ENCODE peak calls at places on chromosomes 5 and 9, in five cellular contexts. W, H, R, S and L are unnamed samples.

GRCh38 chr5:127813633-127814171 is 110.5 kb downstream of the CCDC192 start:
- DNase-seq in R (no peak), H (no peak), S (no peak), W (no peak), L (no peak)

GRCh38 chr5:31623249-31623648 is 15.7 kb upstream of the PDZD2 start:
- DNase-seq in W (no peak), H (no peak), S (no peak), R (no peak), L (no peak)

GRCh38 chr5:181053760-181054122 is 13.7 kb downstream of the BTNL9 start:
- DNase-seq in H (no peak), W (no peak), R (no peak), S (no peak), L (no peak)

GRCh38 chr9:20592673-20593072 is 29.6 kb downstream of the MLLT3 start:
- DNase-seq in H (no peak), S (no peak), R (no peak), W (no peak), L (no peak)

GRCh38 chr5:34929150-34929719 is at the start of gene DNAJC21:
- DNase-seq in S (peak; percentile 92), R (peak; percentile 97), W (peak; percentile 94), H (peak; percentile 88), L (peak; percentile 98)

GRCh38 chr5:141533897-141534296 is 45.0 kb downstream of the PCDHGC5 start:
- DNase-seq in R (no peak), S (no peak), W (no peak), H (no peak), L (no peak)

GRCh38 chr5:110048508-110048907 is 358.8 kb downstream of the MAN2A1 start:
- DNase-seq in R (no peak), W (no peak), S (no peak), H (no peak), L (no peak)

GRCh38 chr9:79193506-79194223 is 378.1 kb upstream of the TLE4 start:
- DNase-seq in S (no peak), H (no peak), W (no peak), R (no peak), L (no peak)

GRCh38 chr9:88604836-88605499 is 70.0 kb downstream of the NXNL2 start:
- DNase-seq in W (no peak), R (no peak), S (no peak), H (no peak), L (no peak)

GRCh38 chr9:130598188-130598587 is 18.8 kb downstream of the FUBP3 start:
- DNase-seq in H (no peak), R (no peak), S (peak; percentile 60), W (no peak), L (no peak)

GRCh38 chr9:130847306-130848217 is 12.5 kb downstream of the ABL1 start:
- DNase-seq in H (no peak), R (no peak), S (peak; percentile 43), W (no peak), L (peak; percentile 45)

GRCh38 chr5:13957032-13957645 is 12.7 kb upstream of the DNAH5 start:
- DNase-seq in R (peak; percentile 40), S (peak; percentile 54), H (no peak), W (no peak), L (peak; percentile 49)

GRCh38 chr5:131379071-131379538 is 115.3 kb downstream of the CDC42SE2 start:
- DNase-seq in S (peak; percentile 26), R (no peak), W (no peak), H (no peak), L (no peak)

GRCh38 chr5:150506571-150507282 is 1.2 kb upstream of the NDST1 start:
- DNase-seq in H (no peak), S (no peak), R (no peak), W (no peak), L (no peak)

GRCh38 chr5:35373196-35373696 is 143.0 kb upstream of the PRLR start:
- DNase-seq in R (no peak), H (no peak), S (no peak), W (no peak), L (no peak)

GRCh38 chr5:124301850-124302249 is 444.6 kb downstream of the ZNF608 start:
- DNase-seq in W (no peak), R (no peak), H (no peak), S (no peak), L (no peak)

GRCh38 chr9:36893911-36894310 is 140.2 kb downstream of the PAX5 start:
- DNase-seq in R (no peak), W (no peak), S (no peak), H (no peak), L (no peak)

GRCh38 chr5:80782626-80783025 is 127.8 kb upstream of the DHFR start:
- DNase-seq in W (no peak), S (no peak), R (no peak), H (no peak), L (no peak)

GRCh38 chr5:35183243-35183955 is 46.9 kb downstream of the PRLR start:
- DNase-seq in H (peak; percentile 27), W (peak; percentile 19), S (peak; percentile 65), R (peak; percentile 21), L (peak; percentile 31)

GRCh38 chr5:51378778-51379652 is 4.2 kb upstream of the ISL1 start:
- DNase-seq in H (no peak), S (no peak), W (no peak), R (no peak), L (peak; percentile 23)

GRCh38 chr5:1472964-1473628 is 27.9 kb upstream of the SLC6A3 start:
- DNase-seq in S (no peak), R (no peak), H (no peak), W (no peak), L (no peak)

GRCh38 chr5:124628251-124628650 is 118.2 kb downstream of the ZNF608 start:
- DNase-seq in W (no peak), S (no peak), R (no peak), H (no peak), L (no peak)

DNA sequence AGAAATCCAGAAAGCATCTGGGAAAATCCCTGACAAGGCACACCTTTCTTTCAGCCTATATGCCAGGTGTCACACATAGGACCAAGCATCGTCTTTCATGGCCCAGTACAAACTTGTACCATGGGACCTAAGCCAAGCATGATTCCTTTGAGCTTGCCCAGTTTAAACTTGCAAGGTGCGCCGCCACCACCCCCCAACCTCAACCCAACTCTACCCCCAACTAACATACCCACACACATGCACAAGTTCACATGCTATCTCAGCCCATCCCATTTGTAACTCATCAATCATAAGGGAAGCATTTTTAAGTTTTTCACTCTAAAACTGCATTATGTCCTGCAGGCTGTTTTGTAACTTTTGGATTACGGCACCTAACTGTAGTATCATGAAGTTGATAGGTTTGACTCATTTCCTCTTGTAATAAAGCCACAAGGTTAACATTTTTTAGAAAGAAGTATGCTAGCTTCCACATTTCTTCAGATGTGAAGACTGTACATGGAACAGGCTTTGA is 145.9 kb upstream of the FST start:
- DNase-seq in R (no peak), S (no peak), W (no peak), H (no peak), L (no peak)
- TF ChIP-seq MAX in R (no peak), S (no peak), W (no peak), H (no peak), L (peak; percentile 41)

GRCh38 chr5:168118042-168118668 is 173.3 kb upstream of the WWC1 start:
- DNase-seq in W (no peak), H (no peak), S (no peak), R (no peak), L (no peak)
- TF ChIP-seq USF2 in W (no peak), H (no peak), S (no peak), R (no peak), L (no peak)

GRCh38 chr9:93815135-93815534 is 140.0 kb downstream of the BARX1 start:
- DNase-seq in H (no peak), W (no peak), R (no peak), S (no peak), L (peak; percentile 2)

GRCh38 chr9:93813221-93813620 is 141.9 kb downstream of the BARX1 start:
- DNase-seq in H (no peak), W (no peak), R (no peak), S (no peak), L (peak; percentile 8)

GRCh38 chr9:93814561-93814960 is 140.6 kb downstream of the BARX1 start:
- DNase-seq in H (no peak), S (no peak), R (no peak), W (no peak), L (peak; percentile 38)

GRCh38 chr9:93813687-93814560 is 141.2 kb downstream of the BARX1 start:
- DNase-seq in H (no peak), S (no peak), W (no peak), R (no peak), L (peak; percentile 3)

GRCh38 chr9:93815677-93816076 is 139.5 kb downstream of the BARX1 start:
- DNase-seq in R (no peak), H (no peak), W (no peak), S (no peak), L (peak; percentile 2)
- H3K27me3 ChIP-seq in R (no peaks in the 10 kb centered on the region), H (no peaks in the 10 kb centered on the region), W (no peaks in the 10 kb centered on the region), S (peaks cover 22% of the 10 kb centered on the region), L (no peaks in the 10 kb centered on the region)

GRCh38 chr9:21696411-21696865 is 106.0 kb upstream of the MTAP start:
- DNase-seq in S (peak; percentile 5), H (no peak), R (no peak), W (peak; percentile 59), L (peak; percentile 18)
- TF ChIP-seq MAX in S (no peak), H (no peak), R (no peak), W (peak; percentile 83), L (no peak)

GRCh38 chr5:43874772-43875171 is 271.8 kb downstream of the NNT start:
- DNase-seq in S (peak; percentile 5), R (no peak), W (no peak), H (no peak), L (no peak)
- TF ChIP-seq USF2 in S (no peak), R (no peak), W (no peak), H (no peak), L (no peak)

DNA sequence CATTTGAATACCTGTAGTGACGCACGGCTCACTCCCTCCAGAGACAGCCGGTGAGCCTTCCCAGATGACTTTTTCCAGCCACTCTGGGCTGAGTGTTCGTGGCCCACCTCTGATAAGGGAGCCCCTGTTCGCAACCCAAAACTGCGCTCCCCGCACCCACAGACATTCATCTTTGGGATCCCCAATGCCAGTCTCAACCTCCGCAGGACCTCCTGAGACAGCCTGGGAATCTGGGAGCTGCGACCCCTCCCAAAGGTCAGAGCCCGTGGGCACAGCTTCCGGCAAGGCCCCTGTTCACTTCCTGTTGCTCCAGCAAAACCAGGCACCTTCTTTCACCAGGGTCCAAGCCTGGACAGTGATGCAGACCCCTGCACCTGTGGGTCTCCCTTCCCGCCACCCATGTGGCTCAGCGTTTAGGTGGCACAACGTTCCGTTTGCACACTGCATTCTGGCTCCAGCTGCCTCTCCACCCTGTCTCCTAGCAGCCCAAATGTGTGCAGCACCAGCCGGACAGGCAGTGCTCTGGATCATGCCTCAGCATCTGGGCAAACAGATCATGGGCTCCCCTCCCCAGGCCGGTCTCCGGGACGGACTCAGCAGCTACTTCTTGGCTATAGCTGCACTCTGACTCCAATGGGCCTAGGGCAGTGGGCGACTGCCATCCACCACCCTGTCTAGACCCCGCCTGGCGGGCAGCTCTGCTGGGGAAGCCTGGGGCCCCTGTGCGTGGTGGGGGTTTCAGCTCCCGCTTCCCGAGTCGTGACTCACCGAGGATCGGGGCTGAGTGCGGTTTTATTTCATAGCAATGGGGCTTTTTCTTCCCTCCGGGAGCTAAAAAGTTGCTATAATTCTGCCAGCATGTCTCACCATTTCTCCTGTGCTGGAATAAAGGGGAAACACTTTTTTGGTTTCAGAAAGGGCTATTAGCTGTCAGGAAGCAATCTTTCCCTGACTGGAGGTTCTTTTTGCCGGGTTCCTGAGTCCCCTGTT is 156.0 kb downstream of the OLFM1 start:
- DNase-seq in W (no peak), R (no peak), S (no peak), H (no peak), L (no peak)
- H3K27me3 ChIP-seq in W (no peaks in the 10 kb centered on the region), R (peaks cover 13% of the 10 kb centered on the region), S (peaks cover 79% of the 10 kb centered on the region), H (no peaks in the 10 kb centered on the region), L (no peaks in the 10 kb centered on the region)